ENCODE peak calls at places on chromosomes 13 and 19, in nine cellular contexts. One of them, this sample, is unnamed.

GRCh38 chr13:72132065-72132464 is 265.1 kb upstream of the DACH1 start:
- DNase-seq in CD4-positive, alpha-beta T cell: no peak
- DNase-seq in aorta: no peak
- DNase-seq in OCI-LY7: no peak
- DNase-seq in HT-29: no peak
- DNase-seq in AG04450: no peak
- DNase-seq in hippocampal formation: no peak
- DNase-seq in NCI-H187: no peak
- DNase-seq in LHCN-M2: no peak
- DNase-seq in this sample: no peak

GRCh38 chr19:12574036-12574435 is 22.8 kb upstream of the ZNF564 start:
- DNase-seq in CD4-positive, alpha-beta T cell: no peak
- DNase-seq in HT-29: no peak
- DNase-seq in aorta: peak
- DNase-seq in OCI-LY7: peak
- DNase-seq in NCI-H187: peak
- DNase-seq in LHCN-M2: no peak
- DNase-seq in AG04450: no peak
- DNase-seq in hippocampal formation: no peak
- DNase-seq in this sample: no peak

GRCh38 chr19:4473708-4474503 is 1.8 kb downstream of the HDGFL2 start:
- DNase-seq in LHCN-M2: no peak
- DNase-seq in OCI-LY7: no peak
- DNase-seq in CD4-positive, alpha-beta T cell: no peak
- DNase-seq in AG04450: no peak
- DNase-seq in NCI-H187: no peak
- DNase-seq in HT-29: no peak
- DNase-seq in hippocampal formation: no peak
- DNase-seq in aorta: no peak
- DNase-seq in this sample: no peak

GRCh38 chr19:17409990-17410389 is 4.6 kb upstream of the BST2 start:
- DNase-seq in aorta: no peak
- DNase-seq in HT-29: no peak
- DNase-seq in CD4-positive, alpha-beta T cell: no peak
- DNase-seq in hippocampal formation: no peak
- DNase-seq in LHCN-M2: no peak
- DNase-seq in NCI-H187: no peak
- DNase-seq in OCI-LY7: no peak
- DNase-seq in AG04450: no peak
- DNase-seq in this sample: no peak

GRCh38 chr19:23554548-23554947 is 132.5 kb downstream of the ZNF675 start:
- DNase-seq in NCI-H187: no peak
- DNase-seq in CD4-positive, alpha-beta T cell: no peak
- DNase-seq in aorta: no peak
- DNase-seq in hippocampal formation: no peak
- DNase-seq in OCI-LY7: no peak
- DNase-seq in AG04450: no peak
- DNase-seq in LHCN-M2: peak
- DNase-seq in HT-29: no peak
- DNase-seq in this sample: peak

GRCh38 chr13:85408415-85408814 is 390.8 kb downstream of the SLITRK6 start:
- DNase-seq in OCI-LY7: no peak
- DNase-seq in hippocampal formation: no peak
- DNase-seq in LHCN-M2: no peak
- DNase-seq in HT-29: no peak
- DNase-seq in NCI-H187: no peak
- DNase-seq in aorta: no peak
- DNase-seq in AG04450: no peak
- DNase-seq in CD4-positive, alpha-beta T cell: no peak
- DNase-seq in this sample: no peak

GRCh38 chr19:14775855-14776254 is 2.5 kb downstream of the ADGRE2 start:
- DNase-seq in LHCN-M2: no peak
- DNase-seq in AG04450: no peak
- DNase-seq in NCI-H187: no peak
- DNase-seq in aorta: peak
- DNase-seq in CD4-positive, alpha-beta T cell: no peak
- DNase-seq in hippocampal formation: no peak
- DNase-seq in HT-29: no peak
- DNase-seq in OCI-LY7: no peak
- DNase-seq in this sample: peak

GRCh38 chr13:98411617-98412310 is 165.1 kb downstream of the STK24 start:
- DNase-seq in LHCN-M2: no peak
- DNase-seq in HT-29: no peak
- DNase-seq in aorta: no peak
- DNase-seq in CD4-positive, alpha-beta T cell: no peak
- DNase-seq in NCI-H187: peak
- DNase-seq in hippocampal formation: no peak
- DNase-seq in OCI-LY7: no peak
- DNase-seq in AG04450: no peak
- DNase-seq in this sample: no peak

GRCh38 chr13:74062933-74063332 is 71.3 kb downstream of the KLF12 start:
- DNase-seq in CD4-positive, alpha-beta T cell: peak
- DNase-seq in OCI-LY7: peak
- DNase-seq in AG04450: no peak
- DNase-seq in NCI-H187: no peak
- DNase-seq in HT-29: no peak
- DNase-seq in hippocampal formation: peak
- DNase-seq in LHCN-M2: peak
- DNase-seq in aorta: peak
- DNase-seq in this sample: no peak

GRCh38 chr13:61954092-61954491 is 538.4 kb upstream of the PCDH20 start:
- DNase-seq in NCI-H187: no peak
- DNase-seq in CD4-positive, alpha-beta T cell: no peak
- DNase-seq in HT-29: peak
- DNase-seq in aorta: no peak
- DNase-seq in LHCN-M2: no peak
- DNase-seq in OCI-LY7: peak
- DNase-seq in hippocampal formation: peak
- DNase-seq in AG04450: no peak
- DNase-seq in this sample: peak

GRCh38 chr13:44044544-44045178 is 165.0 kb downstream of the LACC1 start:
- DNase-seq in HT-29: no peak
- DNase-seq in AG04450: no peak
- DNase-seq in LHCN-M2: peak
- DNase-seq in aorta: no peak
- DNase-seq in NCI-H187: no peak
- DNase-seq in OCI-LY7: no peak
- DNase-seq in CD4-positive, alpha-beta T cell: no peak
- DNase-seq in hippocampal formation: no peak
- DNase-seq in this sample: no peak

GRCh38 chr13:43782686-43783085 is 4.1 kb downstream of the ENOX1 start:
- DNase-seq in CD4-positive, alpha-beta T cell: no peak
- DNase-seq in LHCN-M2: no peak
- DNase-seq in aorta: no peak
- DNase-seq in NCI-H187: no peak
- DNase-seq in hippocampal formation: no peak
- DNase-seq in HT-29: no peak
- DNase-seq in OCI-LY7: no peak
- DNase-seq in AG04450: no peak
- DNase-seq in this sample: peak

This sample was measured in SW480.